ENCODE peak calls at places on chromosomes 5 and 9, in five cellular contexts. R is T-helper 9 cell, X is cerebellar cortex, S is Right ventricle myocardium superior, K is progenitor cell of endocrine pancreas. T is an unnamed sample.

GRCh38 chr9:89606049-89606481 is 1.3 kb downstream of the GADD45G start:
- DNase-seq in S (peak), R (peak), X (peak), K (peak), T (peak)

GRCh38 chr9:2093920-2094597 is 78.9 kb downstream of the SMARCA2 start:
- DNase-seq in X (no peak), S (no peak), R (no peak), K (no peak), T (no peak)

GRCh38 chr9:134689320-134690181 is 47.9 kb downstream of the COL5A1 start:
- DNase-seq in S (peak), X (peak), R (no peak), K (peak), T (peak)

GRCh38 chr9:115132648-115133047 is 14.7 kb upstream of the TNC start:
- DNase-seq in R (no peak), S (peak), K (no peak), X (no peak), T (no peak)

GRCh38 chr5:173454381-173454763 is 126.2 kb upstream of the STC2 start:
- DNase-seq in X (no peak), R (no peak), S (no peak), K (no peak), T (no peak)

GRCh38 chr5:35884125-35884788 is 27.6 kb downstream of the IL7R start:
- DNase-seq in R (no peak), X (no peak), S (no peak), K (no peak), T (no peak)

GRCh38 chr9:86321373-86321772 is 32.8 kb downstream of the TUT7 start:
- DNase-seq in K (no peak), S (no peak), R (no peak), X (no peak), T (no peak)

GRCh38 chr9:5832093-5832542 is 799 bp downstream of the ERMP1 start:
- DNase-seq in R (no peak), K (no peak), S (no peak), X (peak), T (no peak)

GRCh38 chr5:54887663-54888062 is 97.7 kb downstream of the ESM1 start:
- DNase-seq in R (no peak), K (no peak), X (no peak), S (no peak), T (no peak)

GRCh38 chr5:74167206-74167929 is 473.2 kb downstream of the ENC1 start:
- DNase-seq in K (no peak), S (no peak), R (no peak), X (no peak), T (no peak)

GRCh38 chr5:447501-447900 is 4.5 kb downstream of the EXOC3 start:
- DNase-seq in X (no peak), K (no peak), S (peak), R (no peak), T (no peak)

GRCh38 chr5:14853685-14854084 is 17.9 kb downstream of the ANKH start:
- DNase-seq in X (no peak), K (no peak), S (no peak), R (no peak), T (no peak)

GRCh38 chr5:131379723-131380122 is 115.9 kb downstream of the CDC42SE2 start:
- DNase-seq in K (no peak), R (peak), X (no peak), S (no peak), T (no peak)

GRCh38 chr5:176743136-176743827 is 67.1 kb upstream of the UNC5A start:
- DNase-seq in R (no peak), K (no peak), S (no peak), X (peak), T (no peak)

GRCh38 chr5:102801375-102801774 is 46.3 kb downstream of the PAM start:
- DNase-seq in R (no peak), X (no peak), S (no peak), K (no peak), T (no peak)

GRCh38 chr9:96460877-96461276 is 10.9 kb downstream of the HABP4 start:
- DNase-seq in R (no peak), X (no peak), K (no peak), S (no peak), T (no peak)

GRCh38 chr9:129486496-129487306 is 134.2 kb downstream of the C9orf50 start:
- DNase-seq in R (no peak), S (peak), X (peak), K (no peak), T (no peak)

GRCh38 chr9:107504585-107505455 is 15.3 kb upstream of the KLF4 start:
- DNase-seq in K (no peak), R (no peak), X (no peak), S (no peak), T (peak)

GRCh38 chr9:30575218-30575617 is 1809.2 kb upstream of the ACO1 start:
- DNase-seq in R (no peak), K (no peak), X (no peak), S (no peak), T (no peak)

GRCh38 chr9:15965246-15965745 is 412.5 kb downstream of the CCDC171 start:
- DNase-seq in R (no peak), S (no peak), X (no peak), K (no peak), T (no peak)

GRCh38 chr9:87850405-87850804 is 32.3 kb upstream of the SPATA31E1 start:
- DNase-seq in K (no peak), R (no peak), S (no peak), X (no peak), T (no peak)

GRCh38 chr5:1926471-1927341 is 44.0 kb upstream of the IRX4 start:
- DNase-seq in R (no peak), X (no peak), K (no peak), S (no peak), T (no peak)

GRCh38 chr5:177403194-177403825 is 2.8 kb upstream of the PFN3 start:
- DNase-seq in X (no peak), K (no peak), S (no peak), R (peak), T (peak)

GRCh38 chr9:88808019-88808656 is 183.1 kb upstream of the S1PR3 start:
- DNase-seq in R (no peak), K (no peak), X (no peak), S (no peak), T (no peak)

T was measured in Caco-2.